ENCODE peak calls at places on chromosomes 12 and 14, in four cellular contexts. T is NCI-H1092, K is amniotic stem cell, Q is GM03348. H is an unnamed sample.

GRCh38 chr12:75489613-75490210 is 9.2 kb downstream of the GLIPR1 start:
- DNase-seq in T (no peak), K (peak), Q (no peak), H (peak)

GRCh38 chr14:55127491-55127951 is 1.5 kb upstream of the LGALS3 start:
- DNase-seq in T (no peak), K (no peak), Q (peak), H (no peak)

GRCh38 chr12:132259364-132259871 is 70.0 kb downstream of the GALNT9 start:
- DNase-seq in T (no peak), K (no peak), Q (no peak), H (peak)

GRCh38 chr12:47400251-47400650 is 305.6 kb downstream of the RPAP3 start:
- DNase-seq in T (no peak), K (no peak), Q (no peak), H (no peak)

GRCh38 chr12:89138048-89138852 is 214.1 kb downstream of the DUSP6 start:
- DNase-seq in T (no peak), K (no peak), Q (peak), H (no peak)

GRCh38 chr12:89927226-89927698 is 218.6 kb upstream of the ATP2B1 start:
- DNase-seq in T (no peak), K (no peak), Q (no peak), H (peak)

GRCh38 chr12:106493531-106493930 is 89.3 kb upstream of the RFX4 start:
- DNase-seq in T (no peak), K (no peak), Q (no peak), H (no peak)

GRCh38 chr14:34252227-34252626 is 209.8 kb downstream of the SPTSSA start:
- DNase-seq in T (no peak), K (no peak), Q (no peak), H (no peak)

GRCh38 chr12:15196221-15196620 is 25.0 kb downstream of the RERG start:
- DNase-seq in T (no peak), K (no peak), Q (no peak), H (no peak)

GRCh38 chr12:47272412-47273190 is 192.8 kb upstream of the AMIGO2 start:
- DNase-seq in T (no peak), K (no peak), Q (no peak), H (no peak)

GRCh38 chr14:54116972-54117371 is 160.3 kb upstream of the BMP4 start:
- DNase-seq in T (no peak), K (no peak), Q (peak), H (no peak)

GRCh38 chr12:75938189-75938588 is 93.4 kb downstream of the PHLDA1 start:
- DNase-seq in T (no peak), K (no peak), Q (no peak), H (no peak)

GRCh38 chr12:41151789-41152188 is 36.3 kb upstream of the PDZRN4 start:
- DNase-seq in T (no peak), K (no peak), Q (no peak), H (no peak)

GRCh38 chr14:45426685-45427282 is 173.8 kb upstream of the MIS18BP1 start:
- DNase-seq in T (peak), K (no peak), Q (peak), H (peak)

GRCh38 chr14:77139540-77140342 is 1.9 kb downstream of the ZDHHC22 start:
- DNase-seq in T (peak), K (no peak), Q (peak), H (no peak)

GRCh38 chr12:120652671-120653435 is 12.4 kb downstream of the CABP1 start:
- DNase-seq in T (no peak), K (no peak), Q (no peak), H (no peak)

H was measured in MV-4-11.